ENCODE peak calls at places on chromosomes 4 and X, in six cellular contexts. I is right atrium auricular region; T is CD8-positive, alpha-beta T cell; A is Calu3; Q is activated B cell treated with CpG ODN at 0.5 μM for 24 hours; P is AG09309. W is an unnamed sample.

GRCh38 chr4:140004580-140005314 is 149.2 kb downstream of the MAML3 start:
- DNase-seq in P (peak; percentile 7), T (no peak), Q (no peak), I (no peak), A (no peak), W (no peak)

GRCh38 chrX:56000169-56000568 is 232.0 kb upstream of the KLF8 start:
- DNase-seq in Q (no peak), T (no peak), I (no peak), P (no peak), A (no peak), W (no peak)

GRCh38 chr4:105196523-105197145 is 50.0 kb downstream of the TET2 start:
- DNase-seq in I (no peak), P (no peak), Q (no peak), A (no peak), T (no peak), W (no peak)

GRCh38 chr4:152090543-152090942 is 329.7 kb upstream of the GATB start:
- DNase-seq in Q (no peak), P (no peak), T (no peak), I (no peak), A (no peak), W (no peak)

GRCh38 chrX:29478336-29479069 is 736.9 kb upstream of the MAGEB2 start:
- DNase-seq in T (no peak), A (peak; percentile 27), I (no peak), P (no peak), Q (no peak), W (no peak)

GRCh38 chr4:76589872-76590846 is 155.1 kb downstream of the SHROOM3 start:
- DNase-seq in A (peak; percentile 68), I (no peak), T (no peak), P (peak; percentile 90), Q (no peak), W (no peak)

GRCh38 chr4:16256343-16256742 is 30.1 kb upstream of the TAPT1 start:
- DNase-seq in I (no peak), A (no peak), Q (no peak), T (no peak), P (no peak), W (no peak)

GRCh38 chr4:185305979-185306442 is 89.7 kb downstream of the LRP2BP start:
- DNase-seq in A (peak; percentile 41), Q (no peak), P (peak; percentile 96), T (no peak), I (no peak), W (no peak)

GRCh38 chr4:186144180-186144579 is 39.7 kb downstream of the FAM149A start:
- DNase-seq in Q (no peak), I (peak; percentile 62), T (no peak), P (no peak), A (peak; percentile 48), W (no peak)

GRCh38 chr4:54011201-54011600 is 53.2 kb downstream of the CHIC2 start:
- DNase-seq in Q (no peak), A (no peak), T (no peak), P (no peak), I (no peak), W (no peak)

GRCh38 chr4:98113005-98113404 is 30.3 kb downstream of the STPG2 start:
- DNase-seq in A (no peak), P (peak; percentile 5), I (no peak), T (no peak), Q (no peak), W (no peak)

GRCh38 chr4:81378398-81378797 is 93.3 kb downstream of the RASGEF1B start:
- DNase-seq in P (no peak), A (no peak), T (no peak), I (no peak), Q (no peak), W (no peak)

GRCh38 chr4:181877329-181877848 is 365.8 kb upstream of the TENM3 start:
- DNase-seq in A (peak; percentile 22), I (no peak), P (no peak), T (no peak), Q (no peak), W (no peak)

GRCh38 chrX:40237745-40238178 is 140.0 kb upstream of the BCOR start:
- DNase-seq in T (no peak), P (no peak), A (no peak), I (no peak), Q (no peak), W (no peak)

GRCh38 chrX:118644378-118644777 is 83.0 kb upstream of the IL13RA1 start:
- DNase-seq in P (peak; percentile 23), I (no peak), T (no peak), Q (no peak), A (peak; percentile 15), W (no peak)

GRCh38 chrX:68938244-68939004 is 109.6 kb downstream of the EFNB1 start:
- DNase-seq in I (peak; percentile 58), T (no peak), Q (no peak), A (no peak), P (no peak), W (no peak)

GRCh38 chr4:139890810-139891209 is 225.2 kb downstream of the MGST2 start:
- DNase-seq in P (peak; percentile 52), Q (no peak), T (no peak), A (no peak), I (no peak), W (no peak)

GRCh38 chr4:55359397-55359916 is 13.4 kb downstream of the SRD5A3 start:
- DNase-seq in A (no peak), P (no peak), I (no peak), T (no peak), Q (no peak), W (no peak)

GRCh38 chrX:100404851-100405250 is 5.2 kb downstream of the PCDH19 start:
- DNase-seq in Q (no peak), T (no peak), P (no peak), A (no peak), I (no peak), W (no peak)

GRCh38 chr4:80094191-80094590 is 21.2 kb upstream of the ANTXR2 start:
- DNase-seq in I (no peak), A (no peak), P (no peak), T (no peak), Q (no peak), W (no peak)

GRCh38 chr4:80092088-80092487 is 19.1 kb upstream of the ANTXR2 start:
- DNase-seq in T (no peak), Q (no peak), A (no peak), I (no peak), P (no peak), W (no peak)

GRCh38 chr4:80093563-80093962 is 20.5 kb upstream of the ANTXR2 start:
- DNase-seq in Q (no peak), P (no peak), I (no peak), A (no peak), T (no peak), W (no peak)

GRCh38 chr4:80091688-80092087 is 18.7 kb upstream of the ANTXR2 start:
- DNase-seq in Q (no peak), T (no peak), I (no peak), P (no peak), A (no peak), W (no peak)

DNA sequence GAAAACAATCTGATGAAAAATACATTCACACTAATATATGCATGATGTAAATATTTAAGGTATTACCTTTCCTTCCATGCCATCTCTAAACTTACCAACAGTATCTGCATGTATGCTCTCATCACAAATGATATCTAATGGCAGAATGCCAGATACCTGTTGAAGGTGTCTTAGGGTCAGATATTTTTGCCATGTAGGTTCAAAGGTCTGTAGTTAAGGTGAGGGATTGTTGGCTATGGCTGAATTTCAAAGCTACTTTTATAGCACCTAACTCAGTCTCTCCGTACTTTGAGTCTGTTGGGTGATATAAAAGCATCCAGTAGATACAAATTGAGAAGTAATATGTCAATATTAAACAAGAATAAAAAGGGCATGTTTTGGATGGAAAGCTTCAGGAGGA is 19.8 kb upstream of the ANTXR2 start:
- DNase-seq in I (no peak), A (no peak), Q (no peak), T (no peak), P (no peak), W (no peak)
- TF ChIP-seq CTCF in I (no peak), A (no peak), Q (no peak), T (no peak), P (no peak), W (no peak)

GRCh38 chrX:34521563-34521962 is 135.5 kb downstream of the TMEM47 start:
- DNase-seq in Q (no peak), P (no peak), I (no peak), T (no peak), A (no peak), W (no peak)
- TF ChIP-seq CTCF in Q (no peak), P (no peak), I (no peak), T (no peak), A (no peak), W (peak; percentile 49)

GRCh38 chr4:154314248-154314647 is 177.4 kb downstream of the DCHS2 start:
- DNase-seq in I (no peak), T (no peak), A (peak; percentile 21), P (peak; percentile 29), Q (no peak), W (no peak)
- TF ChIP-seq CTCF in I (no peak), T (no peak), A (no peak), P (peak; percentile 57), Q (no peak), W (peak; percentile 81)

GRCh38 chrX:64571011-64571410 is 175.8 kb upstream of the MTMR8 start:
- DNase-seq in A (no peak), P (no peak), I (no peak), Q (no peak), T (no peak), W (no peak)

DNA sequence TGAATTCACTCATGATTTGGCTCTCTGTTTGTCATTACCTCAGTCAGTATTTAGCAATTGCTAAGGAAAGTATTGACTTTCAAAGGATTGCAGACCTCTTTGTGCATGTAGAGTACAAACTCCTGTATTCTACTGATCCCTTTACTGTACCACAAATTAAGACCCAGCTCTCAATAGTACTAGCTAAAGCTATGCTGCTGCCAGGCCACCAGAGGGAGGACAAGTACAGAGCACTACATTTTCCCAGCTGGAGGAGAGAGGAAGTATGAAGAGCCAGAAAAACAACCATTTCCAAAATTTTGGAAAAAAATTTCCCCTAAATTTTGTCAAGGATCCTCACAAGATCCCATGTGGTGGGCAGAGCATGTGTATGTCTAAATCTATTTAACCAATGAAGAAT is 175.0 kb upstream of the MTMR8 start:
- DNase-seq in A (no peak), Q (no peak), I (no peak), T (no peak), P (no peak), W (no peak)
- TF ChIP-seq CTCF in A (no peak), Q (no peak), I (no peak), T (no peak), P (peak; percentile 8), W (peak; percentile 12)

DNA sequence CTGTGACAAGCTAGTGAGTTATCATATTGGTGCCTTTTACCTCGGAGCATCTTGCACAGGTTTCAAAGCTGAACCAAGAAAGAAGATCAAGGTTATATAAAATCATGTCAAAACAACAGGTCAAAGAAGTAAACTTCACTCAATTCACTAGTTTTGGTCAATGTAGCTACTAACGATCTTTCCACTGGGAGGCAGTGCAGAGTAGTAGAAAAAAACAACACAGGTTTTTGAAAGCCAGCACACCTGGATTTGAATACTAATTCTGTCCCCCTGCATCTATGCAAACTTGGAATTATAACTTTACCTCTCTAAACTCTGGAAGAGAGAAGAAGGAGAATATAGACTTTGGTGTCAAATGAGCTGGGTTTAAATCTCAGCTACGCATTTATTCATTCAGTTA is 266.1 kb downstream of the GRIA3 start:
- DNase-seq in Q (no peak), I (no peak), T (no peak), A (peak; percentile 11), P (no peak), W (no peak)
- TF ChIP-seq CTCF in Q (no peak), I (peak; percentile 45), T (no peak), A (no peak), P (peak; percentile 22), W (peak; percentile 72)

GRCh38 chr4:31442236-31442635 is 722.1 kb downstream of the PCDH7 start:
- DNase-seq in I (no peak), T (no peak), Q (no peak), P (no peak), A (no peak), W (no peak)
- TF ChIP-seq CTCF in I (no peak), T (no peak), Q (no peak), P (no peak), A (no peak), W (no peak)